ENCODE peak calls at places on chromosomes 11 and 22, in seven cellular contexts. Y is endothelial cell, B is lower lobe of right lung, A is natural killer cell, Q is astrocyte of the spinal cord, R is progenitor cell of endocrine pancreas, T is cardiac fibroblast. U is an unnamed sample.

GRCh38 chr11:68010058-68011041 is at the start of gene ALDH3B1:
- DNase-seq in Y (no peak), B (peak; percentile 98), A (no peak), Q (peak; percentile 79), R (peak; percentile 8), T (peak; percentile 95), U (peak; percentile 48)

GRCh38 chr11:43984519-43985385 is 42.3 kb downstream of the C11orf96 start:
- DNase-seq in Y (no peak), B (peak; percentile 78), A (no peak), Q (no peak), R (no peak), T (no peak), U (no peak)

GRCh38 chr11:92453055-92453454 is 228.4 kb downstream of the FAT3 start:
- DNase-seq in Y (no peak), B (no peak), A (no peak), Q (peak; percentile 78), R (no peak), T (peak; percentile 40), U (no peak)

GRCh38 chr11:85725510-85726258 is 39.7 kb upstream of the CCDC89 start:
- DNase-seq in Y (no peak), B (no peak), A (no peak), Q (peak; percentile 91), R (no peak), T (peak; percentile 82), U (no peak)

GRCh38 chr11:122717264-122717867 is 61.8 kb downstream of the UBASH3B start:
- DNase-seq in Y (no peak), B (peak; percentile 51), A (peak; percentile 61), Q (no peak), R (no peak), T (no peak), U (no peak)

GRCh38 chr22:19464975-19465374 is 14.0 kb downstream of the UFD1 start:
- DNase-seq in Y (no peak), B (no peak), A (no peak), Q (no peak), R (no peak), T (no peak), U (no peak)

GRCh38 chr11:105524286-105524685 is 85.6 kb upstream of the GRIA4 start:
- DNase-seq in Y (no peak), B (no peak), A (no peak), Q (no peak), R (no peak), T (no peak), U (no peak)

GRCh38 chr11:3213659-3214419 is 4.8 kb downstream of the MRGPRG start:
- DNase-seq in Y (no peak), B (peak; percentile 27), A (no peak), Q (no peak), R (no peak), T (no peak), U (no peak)

GRCh38 chr11:33214187-33214586 is 43.0 kb upstream of the HIPK3 start:
- DNase-seq in Y (no peak), B (no peak), A (no peak), Q (peak; percentile 14), R (no peak), T (peak; percentile 28), U (no peak)

GRCh38 chr22:41579997-41580355 is 9.7 kb downstream of the PMM1 start:
- DNase-seq in Y (no peak), B (no peak), A (no peak), Q (no peak), R (no peak), T (no peak), U (no peak)
- TF ChIP-seq CTCF in Y (no peak), B (no peak), A (no peak), Q (no peak), R (no peak), T (no peak), U (no peak)

GRCh38 chr11:17208257-17208999 is 642 bp upstream of the PIK3C2A start:
- DNase-seq in Y (peak; percentile 63), B (no peak), A (no peak), Q (peak; percentile 79), R (peak; percentile 56), T (peak; percentile 72), U (no peak)
- TF ChIP-seq CTCF in Y (no peak), B (no peak), A (no peak), Q (no peak), R (peak; percentile 6), T (no peak), U (no peak)

GRCh38 chr11:45279645-45280044 is 6.5 kb downstream of the SYT13 start:
- DNase-seq in Y (no peak), B (no peak), A (no peak), Q (no peak), R (no peak), T (no peak), U (no peak)
- TF ChIP-seq CTCF in Y (no peak), B (no peak), A (no peak), Q (no peak), R (no peak), T (no peak), U (no peak)

GRCh38 chr11:11738370-11738769 is 103.4 kb upstream of the USP47 start:
- DNase-seq in Y (no peak), B (no peak), A (no peak), Q (no peak), R (no peak), T (no peak), U (no peak)
- TF ChIP-seq CTCF in Y (no peak), B (no peak), A (no peak), Q (no peak), R (no peak), T (no peak), U (no peak)

DNA sequence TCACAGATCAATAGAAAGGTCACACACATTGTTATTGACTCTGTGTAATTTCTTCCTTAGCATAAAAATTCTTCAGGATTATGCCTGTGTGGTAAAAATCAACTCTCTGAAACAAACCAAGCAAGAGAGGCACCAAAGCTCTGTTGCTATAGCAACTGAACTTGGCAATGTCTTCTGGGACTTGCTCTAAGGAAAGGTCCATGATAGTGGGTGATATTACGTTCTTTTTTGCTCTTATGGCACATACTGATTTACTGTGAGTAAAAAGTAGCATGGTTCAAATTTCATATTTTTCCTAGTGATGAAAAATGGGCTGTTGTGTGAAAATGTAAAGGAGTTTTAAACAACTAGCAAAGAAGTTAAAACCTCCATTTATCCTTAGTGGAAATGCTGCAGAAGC is 66.4 kb downstream of the SVIP start:
- DNase-seq in Y (no peak), B (no peak), A (no peak), Q (no peak), R (no peak), T (no peak), U (no peak)
- TF ChIP-seq CTCF in Y (no peak), B (no peak), A (no peak), Q (no peak), R (no peak), T (no peak), U (no peak)

GRCh38 chr11:66133216-66133775 is 63.2 kb downstream of the PACS1 start:
- DNase-seq in Y (no peak), B (no peak), A (no peak), Q (no peak), R (no peak), T (no peak), U (no peak)
- TF ChIP-seq CTCF in Y (no peak), B (no peak), A (no peak), Q (no peak), R (no peak), T (no peak), U (no peak)

GRCh38 chr22:44067901-44068300 is 43.8 kb downstream of the PARVB start:
- DNase-seq in Y (peak; percentile 11), B (no peak), A (no peak), Q (no peak), R (no peak), T (no peak), U (no peak)

GRCh38 chr22:44068422-44069191 is 44.5 kb downstream of the PARVB start:
- DNase-seq in Y (peak; percentile 7), B (peak; percentile 75), A (peak; percentile 21), Q (no peak), R (no peak), T (no peak), U (no peak)

GRCh38 chr22:44063462-44064371 is 39.6 kb downstream of the PARVB start:
- DNase-seq in Y (no peak), B (no peak), A (no peak), Q (no peak), R (no peak), T (no peak), U (no peak)

GRCh38 chr22:44070029-44070428 is 45.9 kb downstream of the PARVB start:
- DNase-seq in Y (no peak), B (no peak), A (no peak), Q (no peak), R (no peak), T (no peak), U (no peak)

DNA sequence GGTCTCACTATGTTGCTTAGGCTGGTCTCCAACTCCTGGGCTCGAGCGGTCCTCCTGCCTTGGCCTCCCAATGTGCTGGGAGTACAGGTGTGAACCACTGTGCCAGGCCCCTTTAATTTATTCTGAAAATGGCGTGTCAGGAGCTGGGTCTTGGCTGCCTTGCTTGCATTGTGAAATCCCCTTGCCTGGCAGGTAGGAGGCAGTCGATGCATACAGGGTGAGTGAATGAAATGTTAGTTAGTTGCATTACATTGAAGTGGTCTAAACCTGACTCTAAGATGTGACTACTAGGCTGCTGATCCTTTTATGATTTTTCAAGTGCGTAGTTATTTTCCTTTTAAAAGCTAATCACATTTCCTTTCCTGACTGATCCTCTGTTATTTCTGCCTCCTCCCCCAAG is 42.9 kb downstream of the PARVB start:
- DNase-seq in Y (no peak), B (no peak), A (no peak), Q (no peak), R (no peak), T (no peak), U (no peak)
- TF ChIP-seq CTCF in Y (no peak), B (no peak), A (no peak), Q (no peak), R (no peak), T (no peak), U (no peak)

U was measured in nephron progenitor cell.